ENCODE peak calls at places on chromosome 19, in seven cellular contexts. E, K, W, Z, Q, I and Y are unnamed samples.

GRCh38 chr19:35670686-35671085 is 4.4 kb downstream of the UPK1A start:
- DNase-seq in E (no peak), K (no peak), W (no peak), Z (no peak), Q (no peak), I (no peak), Y (no peak)

GRCh38 chr19:14480695-14481069 is 5.5 kb upstream of the PTGER1 start:
- DNase-seq in E (no peak), K (peak), W (no peak), Z (no peak), Q (no peak), I (no peak), Y (no peak)

GRCh38 chr19:18990128-18990708 is 43.1 kb downstream of the SUGP2 start:
- DNase-seq in E (no peak), K (no peak), W (no peak), Z (no peak), Q (no peak), I (no peak), Y (no peak)

GRCh38 chr19:57317503-57317902 is 2.8 kb upstream of the ZNF543 start:
- DNase-seq in E (no peak), K (peak), W (no peak), Z (no peak), Q (no peak), I (no peak), Y (no peak)

GRCh38 chr19:708154-709141 is at the start of gene PALM:
- DNase-seq in E (no peak), K (peak), W (no peak), Z (peak), Q (no peak), I (no peak), Y (no peak)

GRCh38 chr19:27392027-27392632 is 1820.8 kb downstream of the UQCRFS1 start:
- DNase-seq in E (no peak), K (no peak), W (no peak), Z (no peak), Q (no peak), I (no peak), Y (no peak)

GRCh38 chr19:23822735-23823134 is 64.0 kb upstream of the ZNF681 start:
- DNase-seq in E (no peak), K (no peak), W (no peak), Z (no peak), Q (no peak), I (no peak), Y (no peak)

GRCh38 chr19:40379446-40380198 is 10.4 kb downstream of the HIPK4 start:
- DNase-seq in E (no peak), K (peak), W (no peak), Z (no peak), Q (no peak), I (no peak), Y (no peak)

GRCh38 chr19:33290956-33291622 is 11.2 kb downstream of the CEBPA start:
- DNase-seq in E (no peak), K (no peak), W (no peak), Z (no peak), Q (no peak), I (no peak), Y (peak)

GRCh38 chr19:54670576-54671347 is 8.0 kb downstream of the LILRB4 start:
- DNase-seq in E (no peak), K (no peak), W (no peak), Z (no peak), Q (no peak), I (no peak), Y (no peak)

GRCh38 chr19:15280048-15280725 is 47.9 kb upstream of the EPHX3 start:
- DNase-seq in E (no peak), K (no peak), W (no peak), Z (no peak), Q (no peak), I (no peak), Y (no peak)

GRCh38 chr19:56108447-56109195 is 12.5 kb downstream of the ZNF787 start:
- DNase-seq in E (no peak), K (no peak), W (no peak), Z (no peak), Q (no peak), I (no peak), Y (no peak)

GRCh38 chr19:1558552-1558951 is 9.6 kb downstream of the MEX3D start:
- DNase-seq in E (no peak), K (no peak), W (no peak), Z (no peak), Q (no peak), I (no peak), Y (no peak)

GRCh38 chr19:48252625-48253024 is 3.1 kb downstream of the CARD8 start:
- DNase-seq in E (no peak), K (no peak), W (no peak), Z (peak), Q (no peak), I (no peak), Y (no peak)

DNA sequence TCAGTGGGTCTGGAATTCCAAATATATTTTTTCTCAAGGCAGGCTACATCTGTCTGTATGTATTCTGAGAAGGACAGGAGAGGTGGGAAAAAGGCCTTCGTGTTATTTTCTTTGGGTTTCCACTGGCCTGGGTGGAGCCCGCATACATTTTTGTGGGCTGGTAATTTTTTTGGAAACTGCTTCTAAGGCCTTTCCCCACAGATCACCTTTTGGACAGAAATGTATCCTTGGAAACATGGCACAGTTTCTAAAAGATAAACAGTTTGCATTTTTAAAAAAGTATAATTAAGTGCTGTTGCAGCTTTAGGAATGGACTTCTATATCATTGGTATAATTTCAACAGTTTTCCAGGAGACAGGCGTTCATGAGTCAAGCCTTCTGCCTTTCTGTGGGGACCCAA is 9.0 kb downstream of the RFX2 start:
- DNase-seq in E (no peak), K (no peak), W (no peak), Z (no peak), Q (no peak), I (no peak), Y (no peak)
- TF ChIP-seq MAX in E (no peak), K (no peak), W (no peak), Z (no peak), Q (no peak), I (no peak), Y (no peak)

DNA sequence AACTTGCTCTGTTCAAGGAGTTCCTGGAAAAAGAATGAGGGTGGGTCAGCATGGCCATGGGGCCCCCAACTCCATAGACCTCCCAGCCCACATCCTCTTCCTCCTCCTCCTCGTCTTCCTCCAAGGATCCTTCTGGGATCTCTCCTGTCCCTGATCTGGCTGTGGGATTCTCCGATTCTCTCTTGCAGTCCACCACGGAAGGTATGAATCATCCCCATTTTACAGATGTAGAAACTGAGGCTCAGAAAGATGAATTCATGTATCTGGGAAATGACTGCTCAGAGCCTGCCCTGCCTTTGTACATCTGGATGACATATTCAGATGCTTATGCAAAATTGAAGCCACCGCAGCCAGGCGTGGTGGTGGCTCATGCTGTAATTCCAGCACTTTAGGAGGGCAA is 2.2 kb upstream of the KANK2 start:
- DNase-seq in E (no peak), K (no peak), W (no peak), Z (no peak), Q (no peak), I (no peak), Y (no peak)
- H3K27ac ChIP-seq in E (peak), K (no peak), W (no peak), Z (no peak), Q (no peak), I (no peak), Y (peak)

GRCh38 chr19:28838909-28839308 is 374.0 kb downstream of the UQCRFS1 start:
- DNase-seq in E (no peak), K (no peak), W (no peak), Z (no peak), Q (no peak), I (no peak), Y (no peak)
- TF ChIP-seq MAX in E (no peak), K (no peak), W (no peak), Z (no peak), Q (no peak), I (no peak), Y (no peak)

DNA sequence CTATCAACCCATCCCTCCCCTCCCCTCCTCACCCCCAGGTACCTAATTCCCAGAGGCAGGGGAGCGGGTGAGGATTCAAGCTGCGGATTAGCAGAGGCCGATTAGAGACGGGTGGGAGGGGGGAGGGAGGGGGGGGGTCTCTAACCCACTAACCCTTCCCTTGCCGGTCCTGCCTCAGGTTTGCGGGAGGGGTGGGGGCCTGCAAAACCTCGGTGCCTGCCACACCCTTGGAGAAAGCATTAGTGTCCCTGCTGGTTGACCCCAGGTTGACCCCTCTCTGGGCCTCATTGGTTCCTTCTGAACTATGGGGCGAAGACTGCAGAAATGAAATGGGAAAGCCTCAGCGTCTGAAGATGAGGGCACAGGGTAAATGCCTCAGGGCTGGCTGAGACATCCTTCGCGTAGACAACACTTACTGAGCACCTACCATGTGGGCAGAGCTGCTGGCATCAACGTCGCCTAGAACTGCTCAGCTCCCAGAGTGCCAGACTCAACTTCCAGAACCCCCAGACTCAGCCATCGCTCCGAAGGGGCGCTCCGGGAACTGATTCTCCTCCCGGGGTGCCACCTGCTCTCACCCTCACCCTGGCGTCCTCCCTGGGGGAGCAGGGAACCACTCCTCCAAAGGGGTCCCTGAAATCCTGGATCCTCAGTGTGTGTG is 8.5 kb upstream of the NFIC start:
- DNase-seq in E (no peak), K (no peak), W (no peak), Z (peak), Q (no peak), I (no peak), Y (no peak)
- H3K27ac ChIP-seq in E (peak), K (no peak), W (no peak), Z (no peak), Q (no peak), I (peak), Y (peak)

GRCh38 chr19:45780448-45781281 is 1.6 kb downstream of the DMPK start:
- DNase-seq in E (no peak), K (no peak), W (no peak), Z (peak), Q (no peak), I (no peak), Y (no peak)

GRCh38 chr19:45782162-45782623 is at the start of gene DMPK:
- DNase-seq in E (no peak), K (peak), W (no peak), Z (no peak), Q (no peak), I (no peak), Y (no peak)

GRCh38 chr19:45780146-45780447 is 2.2 kb downstream of the DMPK start:
- DNase-seq in E (no peak), K (no peak), W (no peak), Z (no peak), Q (no peak), I (no peak), Y (no peak)

GRCh38 chr19:45782820-45783785 is 813 bp upstream of the DMPK start:
- DNase-seq in E (no peak), K (peak), W (no peak), Z (no peak), Q (no peak), I (no peak), Y (peak)

GRCh38 chr19:45781282-45782161 is 768 bp downstream of the DMPK start:
- DNase-seq in E (no peak), K (no peak), W (no peak), Z (no peak), Q (no peak), I (no peak), Y (peak)
- TF ChIP-seq MAX in E (peak), K (no peak), W (no peak), Z (no peak), Q (no peak), I (no peak), Y (peak)

GRCh38 chr19:4695224-4695731 is 25.1 kb upstream of the MYDGF start:
- DNase-seq in E (no peak), K (no peak), W (no peak), Z (no peak), Q (no peak), I (no peak), Y (no peak)
- H3K27ac ChIP-seq in E (peak), K (peak), W (no peak), Z (no peak), Q (no peak), I (no peak), Y (peak)

GRCh38 chr19:7865262-7865911 is 8.8 kb downstream of the PRR36 start:
- DNase-seq in E (no peak), K (no peak), W (no peak), Z (no peak), Q (no peak), I (no peak), Y (no peak)

GRCh38 chr19:7864719-7865074 is 9.5 kb downstream of the PRR36 start:
- DNase-seq in E (no peak), K (no peak), W (no peak), Z (no peak), Q (no peak), I (no peak), Y (no peak)

GRCh38 chr19:7862413-7862951 is 11.7 kb downstream of the PRR36 start:
- DNase-seq in E (peak), K (peak), W (peak), Z (peak), Q (peak), I (no peak), Y (no peak)

GRCh38 chr19:7863157-7863970 is 10.8 kb downstream of the PRR36 start:
- DNase-seq in E (no peak), K (no peak), W (no peak), Z (peak), Q (no peak), I (no peak), Y (no peak)

DNA sequence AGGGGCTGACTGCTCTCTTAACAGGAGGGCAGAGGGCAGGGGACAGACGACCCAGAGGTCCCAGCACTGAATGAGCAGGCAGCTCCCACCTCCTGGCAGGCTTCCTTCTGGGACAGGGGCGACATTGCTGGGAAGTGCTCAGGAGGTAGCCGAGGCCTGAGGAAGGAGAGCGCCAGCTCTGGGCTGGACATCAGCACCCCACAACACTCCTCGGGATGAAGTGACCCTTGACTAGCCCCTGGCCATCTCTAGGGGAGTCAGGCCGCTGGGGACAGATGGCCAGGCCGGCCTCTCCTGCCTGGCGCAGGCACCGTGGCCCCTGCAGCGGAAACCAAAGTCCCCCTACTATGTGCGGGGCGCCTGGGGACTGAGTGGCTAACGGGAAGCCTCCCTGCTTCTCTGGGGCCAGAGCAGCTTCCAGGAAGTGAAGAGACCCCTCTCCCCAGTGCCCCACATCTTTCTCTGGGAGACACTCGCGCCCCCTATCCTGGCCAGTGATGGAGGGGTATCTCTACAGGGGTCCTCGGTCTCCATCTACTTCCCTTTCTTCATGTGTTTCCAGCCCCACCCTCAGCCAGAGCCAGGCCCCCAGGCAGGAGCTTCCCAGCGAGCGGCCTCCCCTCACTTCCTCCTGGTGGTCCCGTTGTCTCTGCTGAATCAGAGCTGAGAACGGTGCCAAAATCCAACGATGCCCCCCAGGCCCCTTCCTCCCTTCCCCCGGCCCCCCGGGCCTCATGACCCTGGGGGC is 10.0 kb downstream of the PRR36 start:
- DNase-seq in E (no peak), K (no peak), W (no peak), Z (no peak), Q (no peak), I (no peak), Y (no peak)
- TF ChIP-seq MAX in E (no peak), K (no peak), W (no peak), Z (no peak), Q (no peak), I (no peak), Y (no peak)

DNA sequence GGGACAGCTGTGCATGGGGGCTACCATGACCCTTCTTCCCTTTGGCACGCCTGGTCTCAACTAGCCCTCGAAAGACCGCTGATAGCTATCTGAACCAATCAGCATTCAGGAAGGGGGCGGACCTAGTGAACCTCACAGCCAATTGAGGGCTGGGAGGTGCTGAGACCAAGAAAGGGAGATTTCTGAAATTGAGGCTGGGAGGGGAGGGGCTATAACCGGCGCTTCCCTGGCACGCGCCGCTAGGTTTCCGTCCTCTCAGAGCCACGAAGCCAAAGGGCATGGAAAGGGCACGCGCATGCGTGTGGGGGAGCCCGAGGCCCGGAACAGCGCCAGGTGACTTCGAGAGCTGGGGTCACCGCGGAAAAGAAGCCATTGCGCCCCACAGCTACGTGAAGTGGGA is 4.2 kb upstream of the PAFAH1B3 start:
- DNase-seq in E (no peak), K (no peak), W (no peak), Z (no peak), Q (no peak), I (no peak), Y (no peak)
- H3K27ac ChIP-seq in E (no peak), K (no peak), W (no peak), Z (no peak), Q (no peak), I (no peak), Y (no peak)